ENCODE peak calls at places on chromosomes 1 and 21, in ten cellular contexts. One of them, this sample, is unnamed.

GRCh38 chr1:3654549-3655281 is 2.4 kb downstream of the TP73 start:
- DNase-seq in type B pancreatic cell: no peak
- DNase-seq in epithelial cell of esophagus: no peak
- DNase-seq in RWPE2: no peak
- DNase-seq in IMR-90: no peak
- DNase-seq in left ventricle myocardium inferior: peak
- DNase-seq in GM12865: no peak
- DNase-seq in HFF-Myc: no peak
- DNase-seq in AG10803: no peak
- DNase-seq in OCI-LY7: no peak
- DNase-seq in this sample: no peak

GRCh38 chr1:165633624-165634023 is 2.6 kb downstream of the MGST3 start:
- DNase-seq in AG10803: peak
- DNase-seq in epithelial cell of esophagus: peak
- DNase-seq in HFF-Myc: no peak
- DNase-seq in RWPE2: no peak
- DNase-seq in OCI-LY7: peak
- DNase-seq in type B pancreatic cell: no peak
- DNase-seq in left ventricle myocardium inferior: no peak
- DNase-seq in IMR-90: peak
- DNase-seq in GM12865: peak
- DNase-seq in this sample: no peak

GRCh38 chr1:34906756-34907155 is 22.7 kb downstream of the DLGAP3 start:
- DNase-seq in HFF-Myc: no peak
- DNase-seq in left ventricle myocardium inferior: no peak
- DNase-seq in epithelial cell of esophagus: no peak
- DNase-seq in RWPE2: no peak
- DNase-seq in AG10803: no peak
- DNase-seq in GM12865: no peak
- DNase-seq in IMR-90: no peak
- DNase-seq in type B pancreatic cell: no peak
- DNase-seq in OCI-LY7: no peak
- DNase-seq in this sample: no peak

GRCh38 chr1:13725714-13726175 is 25.8 kb downstream of the PRDM2 start:
- DNase-seq in GM12865: peak
- DNase-seq in type B pancreatic cell: no peak
- DNase-seq in IMR-90: peak
- DNase-seq in OCI-LY7: peak
- DNase-seq in left ventricle myocardium inferior: no peak
- DNase-seq in epithelial cell of esophagus: peak
- DNase-seq in AG10803: peak
- DNase-seq in RWPE2: no peak
- DNase-seq in HFF-Myc: no peak
- DNase-seq in this sample: peak

GRCh38 chr1:154418062-154418897 is 13.1 kb downstream of the IL6R start:
- DNase-seq in epithelial cell of esophagus: peak
- DNase-seq in left ventricle myocardium inferior: no peak
- DNase-seq in AG10803: no peak
- DNase-seq in HFF-Myc: no peak
- DNase-seq in RWPE2: peak
- DNase-seq in OCI-LY7: no peak
- DNase-seq in type B pancreatic cell: no peak
- DNase-seq in IMR-90: no peak
- DNase-seq in GM12865: no peak
- DNase-seq in this sample: no peak

GRCh38 chr1:93722081-93723031 is 40.7 kb upstream of the BCAR3 start:
- DNase-seq in AG10803: no peak
- DNase-seq in type B pancreatic cell: no peak
- DNase-seq in left ventricle myocardium inferior: peak
- DNase-seq in epithelial cell of esophagus: no peak
- DNase-seq in RWPE2: no peak
- DNase-seq in OCI-LY7: no peak
- DNase-seq in GM12865: no peak
- DNase-seq in HFF-Myc: no peak
- DNase-seq in IMR-90: no peak
- DNase-seq in this sample: no peak

GRCh38 chr1:165539908-165540307 is 3.9 kb upstream of the LRRC52 start:
- DNase-seq in RWPE2: no peak
- DNase-seq in HFF-Myc: no peak
- DNase-seq in type B pancreatic cell: no peak
- DNase-seq in OCI-LY7: no peak
- DNase-seq in GM12865: no peak
- DNase-seq in IMR-90: no peak
- DNase-seq in left ventricle myocardium inferior: no peak
- DNase-seq in epithelial cell of esophagus: no peak
- DNase-seq in AG10803: no peak
- DNase-seq in this sample: no peak

GRCh38 chr1:75879985-75880384 is 52.2 kb downstream of the ASB17 start:
- DNase-seq in RWPE2: no peak
- DNase-seq in epithelial cell of esophagus: no peak
- DNase-seq in AG10803: no peak
- DNase-seq in GM12865: no peak
- DNase-seq in OCI-LY7: no peak
- DNase-seq in type B pancreatic cell: no peak
- DNase-seq in left ventricle myocardium inferior: no peak
- DNase-seq in HFF-Myc: no peak
- DNase-seq in IMR-90: no peak
- DNase-seq in this sample: no peak

GRCh38 chr1:185969028-185969427 is 234.8 kb downstream of the HMCN1 start:
- DNase-seq in HFF-Myc: peak
- DNase-seq in type B pancreatic cell: no peak
- DNase-seq in IMR-90: peak
- DNase-seq in GM12865: no peak
- DNase-seq in AG10803: peak
- DNase-seq in OCI-LY7: no peak
- DNase-seq in epithelial cell of esophagus: no peak
- DNase-seq in left ventricle myocardium inferior: no peak
- DNase-seq in RWPE2: no peak
- DNase-seq in this sample: no peak

GRCh38 chr1:181112071-181112929 is 23.8 kb downstream of the IER5 start:
- DNase-seq in RWPE2: peak
- DNase-seq in IMR-90: peak
- DNase-seq in OCI-LY7: no peak
- DNase-seq in GM12865: no peak
- DNase-seq in epithelial cell of esophagus: peak
- DNase-seq in type B pancreatic cell: no peak
- DNase-seq in AG10803: peak
- DNase-seq in left ventricle myocardium inferior: peak
- DNase-seq in HFF-Myc: peak
- DNase-seq in this sample: no peak

GRCh38 chr1:56526571-56527174 is 52.7 kb downstream of the PLPP3 start:
- DNase-seq in HFF-Myc: no peak
- DNase-seq in left ventricle myocardium inferior: no peak
- DNase-seq in AG10803: no peak
- DNase-seq in epithelial cell of esophagus: peak
- DNase-seq in type B pancreatic cell: no peak
- DNase-seq in OCI-LY7: peak
- DNase-seq in GM12865: peak
- DNase-seq in RWPE2: no peak
- DNase-seq in IMR-90: peak
- DNase-seq in this sample: peak

GRCh38 chr1:31413405-31414005 is 492 bp downstream of the SERINC2 start:
- DNase-seq in left ventricle myocardium inferior: peak
- DNase-seq in RWPE2: peak
- DNase-seq in AG10803: peak
- DNase-seq in GM12865: peak
- DNase-seq in IMR-90: no peak
- DNase-seq in OCI-LY7: no peak
- DNase-seq in type B pancreatic cell: no peak
- DNase-seq in HFF-Myc: no peak
- DNase-seq in epithelial cell of esophagus: peak
- DNase-seq in this sample: peak

GRCh38 chr1:31417148-31417547 is 4.1 kb downstream of the SERINC2 start:
- DNase-seq in left ventricle myocardium inferior: no peak
- DNase-seq in HFF-Myc: no peak
- DNase-seq in GM12865: no peak
- DNase-seq in RWPE2: no peak
- DNase-seq in IMR-90: no peak
- DNase-seq in type B pancreatic cell: no peak
- DNase-seq in OCI-LY7: no peak
- DNase-seq in AG10803: no peak
- DNase-seq in epithelial cell of esophagus: no peak
- DNase-seq in this sample: no peak

GRCh38 chr1:31416101-31416736 is 3.2 kb downstream of the SERINC2 start:
- DNase-seq in epithelial cell of esophagus: peak
- DNase-seq in type B pancreatic cell: no peak
- DNase-seq in AG10803: no peak
- DNase-seq in left ventricle myocardium inferior: no peak
- DNase-seq in GM12865: no peak
- DNase-seq in HFF-Myc: no peak
- DNase-seq in RWPE2: peak
- DNase-seq in IMR-90: no peak
- DNase-seq in OCI-LY7: no peak
- DNase-seq in this sample: no peak

GRCh38 chr1:31414692-31415370 is 1.8 kb downstream of the SERINC2 start:
- DNase-seq in HFF-Myc: no peak
- DNase-seq in epithelial cell of esophagus: peak
- DNase-seq in OCI-LY7: no peak
- DNase-seq in left ventricle myocardium inferior: no peak
- DNase-seq in AG10803: peak
- DNase-seq in RWPE2: no peak
- DNase-seq in IMR-90: no peak
- DNase-seq in type B pancreatic cell: no peak
- DNase-seq in GM12865: no peak
- DNase-seq in this sample: no peak

DNA sequence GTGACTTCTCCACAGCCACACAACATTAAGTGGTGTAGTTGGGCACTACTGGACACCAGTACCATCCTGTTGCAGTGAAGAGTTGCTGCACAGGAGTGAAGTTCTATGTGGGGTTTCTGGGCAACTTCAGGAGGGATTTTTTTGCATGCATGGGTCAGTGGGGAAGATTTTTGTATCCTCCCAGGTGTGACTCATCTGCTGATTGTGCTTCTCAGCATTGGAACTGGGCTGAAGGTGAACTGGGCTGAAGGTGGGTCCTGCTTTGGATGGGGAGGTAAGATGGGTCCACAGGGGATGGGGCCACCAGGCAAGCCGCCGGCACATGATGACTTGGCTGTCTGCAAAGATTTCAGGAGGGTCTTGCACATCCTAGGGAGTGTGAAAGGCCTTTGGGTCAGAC is 2.6 kb downstream of the SERINC2 start:
- DNase-seq in GM12865: no peak
- DNase-seq in type B pancreatic cell: no peak
- DNase-seq in AG10803: no peak
- DNase-seq in HFF-Myc: no peak
- DNase-seq in epithelial cell of esophagus: peak
- DNase-seq in RWPE2: no peak
- DNase-seq in IMR-90: no peak
- DNase-seq in OCI-LY7: no peak
- DNase-seq in left ventricle myocardium inferior: no peak
- DNase-seq in this sample: no peak
- TF ChIP-seq CTCF in GM12865: no peak
- TF ChIP-seq CTCF in type B pancreatic cell: no peak
- TF ChIP-seq CTCF in AG10803: no peak
- TF ChIP-seq CTCF in HFF-Myc: no peak
- TF ChIP-seq CTCF in epithelial cell of esophagus: no peak
- TF ChIP-seq CTCF in RWPE2: no peak
- TF ChIP-seq CTCF in IMR-90: no peak
- TF ChIP-seq CTCF in OCI-LY7: no peak
- TF ChIP-seq CTCF in left ventricle myocardium inferior: no peak
- TF ChIP-seq CTCF in this sample: no peak

GRCh38 chr1:18217398-18218043 is 109.9 kb downstream of the IGSF21 start:
- DNase-seq in epithelial cell of esophagus: peak
- DNase-seq in HFF-Myc: no peak
- DNase-seq in RWPE2: no peak
- DNase-seq in type B pancreatic cell: no peak
- DNase-seq in GM12865: peak
- DNase-seq in left ventricle myocardium inferior: no peak
- DNase-seq in IMR-90: peak
- DNase-seq in OCI-LY7: peak
- DNase-seq in AG10803: peak
- DNase-seq in this sample: peak
- TF ChIP-seq CTCF in epithelial cell of esophagus: peak
- TF ChIP-seq CTCF in HFF-Myc: peak
- TF ChIP-seq CTCF in RWPE2: peak
- TF ChIP-seq CTCF in type B pancreatic cell: peak
- TF ChIP-seq CTCF in GM12865: peak
- TF ChIP-seq CTCF in left ventricle myocardium inferior: peak
- TF ChIP-seq CTCF in IMR-90: no peak
- TF ChIP-seq CTCF in OCI-LY7: peak
- TF ChIP-seq CTCF in AG10803: peak
- TF ChIP-seq CTCF in this sample: peak

GRCh38 chr1:89615676-89616598 is 17.0 kb upstream of the LRRC8C start:
- DNase-seq in OCI-LY7: peak
- DNase-seq in IMR-90: no peak
- DNase-seq in RWPE2: no peak
- DNase-seq in AG10803: no peak
- DNase-seq in GM12865: peak
- DNase-seq in epithelial cell of esophagus: peak
- DNase-seq in left ventricle myocardium inferior: no peak
- DNase-seq in HFF-Myc: no peak
- DNase-seq in type B pancreatic cell: no peak
- DNase-seq in this sample: no peak
- TF ChIP-seq CTCF in OCI-LY7: peak
- TF ChIP-seq CTCF in IMR-90: peak
- TF ChIP-seq CTCF in RWPE2: peak
- TF ChIP-seq CTCF in AG10803: peak
- TF ChIP-seq CTCF in GM12865: peak
- TF ChIP-seq CTCF in epithelial cell of esophagus: peak
- TF ChIP-seq CTCF in left ventricle myocardium inferior: peak
- TF ChIP-seq CTCF in HFF-Myc: peak
- TF ChIP-seq CTCF in type B pancreatic cell: peak
- TF ChIP-seq CTCF in this sample: no peak

DNA sequence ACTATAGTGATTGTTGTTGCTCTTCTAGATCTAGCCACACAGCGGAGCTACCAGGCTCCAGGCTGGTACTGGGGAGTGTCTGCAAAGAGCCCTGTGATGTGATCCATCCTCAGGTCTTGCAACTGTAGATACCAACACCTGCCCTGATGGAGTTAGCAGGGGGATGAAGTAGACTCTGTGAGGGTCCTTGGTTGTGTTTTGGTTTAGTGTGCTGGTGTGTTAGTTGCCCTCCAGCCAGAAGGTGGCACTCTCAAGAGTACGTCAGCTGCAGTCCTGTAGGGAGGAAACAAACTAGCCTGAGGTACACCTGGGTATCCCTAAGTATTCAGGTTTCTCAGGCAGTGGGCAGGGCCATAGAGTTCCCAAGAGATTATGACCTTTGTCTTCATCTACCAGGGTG is 81.2 kb upstream of the TMPRSS2 start:
- DNase-seq in RWPE2: no peak
- DNase-seq in AG10803: no peak
- DNase-seq in epithelial cell of esophagus: no peak
- DNase-seq in left ventricle myocardium inferior: no peak
- DNase-seq in OCI-LY7: peak
- DNase-seq in IMR-90: no peak
- DNase-seq in HFF-Myc: no peak
- DNase-seq in type B pancreatic cell: no peak
- DNase-seq in GM12865: no peak
- DNase-seq in this sample: no peak
- TF ChIP-seq CTCF in RWPE2: no peak
- TF ChIP-seq CTCF in AG10803: no peak
- TF ChIP-seq CTCF in epithelial cell of esophagus: no peak
- TF ChIP-seq CTCF in left ventricle myocardium inferior: no peak
- TF ChIP-seq CTCF in OCI-LY7: peak
- TF ChIP-seq CTCF in IMR-90: no peak
- TF ChIP-seq CTCF in HFF-Myc: no peak
- TF ChIP-seq CTCF in type B pancreatic cell: no peak
- TF ChIP-seq CTCF in GM12865: no peak
- TF ChIP-seq CTCF in this sample: no peak

GRCh38 chr1:2602866-2603520 is 16.4 kb downstream of the PRXL2B start:
- DNase-seq in IMR-90: no peak
- DNase-seq in GM12865: no peak
- DNase-seq in HFF-Myc: no peak
- DNase-seq in OCI-LY7: no peak
- DNase-seq in epithelial cell of esophagus: no peak
- DNase-seq in AG10803: no peak
- DNase-seq in left ventricle myocardium inferior: no peak
- DNase-seq in RWPE2: no peak
- DNase-seq in type B pancreatic cell: peak
- DNase-seq in this sample: no peak
- TF ChIP-seq CTCF in IMR-90: no peak
- TF ChIP-seq CTCF in GM12865: no peak
- TF ChIP-seq CTCF in HFF-Myc: no peak
- TF ChIP-seq CTCF in OCI-LY7: no peak
- TF ChIP-seq CTCF in epithelial cell of esophagus: no peak
- TF ChIP-seq CTCF in AG10803: no peak
- TF ChIP-seq CTCF in left ventricle myocardium inferior: no peak
- TF ChIP-seq CTCF in RWPE2: no peak
- TF ChIP-seq CTCF in type B pancreatic cell: no peak
- TF ChIP-seq CTCF in this sample: no peak